ENCODE peak calls at places on chromosomes 5 and 9, in ten cellular contexts. A is NCI-H146, O is cardiac muscle cell, G is tibial artery, X is HT-29, K is NCI-H1092, F is ELF-1, S is AG04449, H is endothelial cell, N is fibroblast of pulmonary artery. Z is an unnamed sample.

GRCh38 chr5:40518511-40518917 is 161.2 kb upstream of the PTGER4 start:
- DNase-seq in F (no peak), S (no peak), H (no peak), X (no peak), K (no peak), A (no peak), G (no peak), O (no peak), N (no peak), Z (no peak)

GRCh38 chr5:79774171-79774854 is 84.7 kb downstream of the CMYA5 start:
- DNase-seq in A (peak; percentile 49), K (no peak), H (peak; percentile 33), F (peak; percentile 80), N (peak; percentile 29), O (peak; percentile 64), S (no peak), G (no peak), X (peak; percentile 55), Z (peak; percentile 50)

GRCh38 chr5:111976705-111977104 is 219.7 kb upstream of the NREP start:
- DNase-seq in O (no peak), S (no peak), K (no peak), F (no peak), A (no peak), X (no peak), G (no peak), H (no peak), N (no peak), Z (no peak)

GRCh38 chr5:177369050-177369912 is 11.6 kb downstream of the RGS14 start:
- DNase-seq in N (peak; percentile 31), S (no peak), H (peak; percentile 57), K (no peak), F (no peak), X (peak; percentile 52), G (no peak), O (peak; percentile 61), A (no peak), Z (peak; percentile 65)

GRCh38 chr9:77663754-77664153 is 15.6 kb upstream of the GNA14 start:
- DNase-seq in H (no peak), S (no peak), N (no peak), G (peak; percentile 27), K (no peak), A (no peak), X (peak; percentile 73), F (peak; percentile 22), O (no peak), Z (no peak)

GRCh38 chr9:123251741-123252140 is 16.6 kb downstream of the STRBP start:
- DNase-seq in H (no peak), K (peak; percentile 44), O (no peak), F (no peak), A (peak; percentile 22), G (no peak), S (no peak), X (no peak), N (no peak), Z (no peak)

GRCh38 chr9:33676746-33677505 is 118.4 kb upstream of the PRSS3 start:
- DNase-seq in N (peak; percentile 8), F (peak; percentile 80), X (no peak), A (peak; percentile 90), H (peak; percentile 35), K (peak; percentile 68), S (no peak), O (peak; percentile 67), G (no peak), Z (peak; percentile 45)

GRCh38 chr5:152218694-152219093 is 186.4 kb downstream of the NMUR2 start:
- DNase-seq in O (no peak), K (no peak), N (no peak), X (no peak), S (no peak), A (no peak), F (no peak), H (no peak), G (no peak), Z (no peak)

GRCh38 chr9:15248596-15248995 is 58.4 kb downstream of the TTC39B start:
- DNase-seq in N (no peak), A (no peak), O (no peak), S (no peak), G (no peak), F (no peak), K (no peak), X (no peak), H (no peak), Z (no peak)

GRCh38 chr5:76152161-76152560 is 69.0 kb downstream of the SV2C start:
- DNase-seq in O (no peak), S (no peak), K (no peak), G (no peak), F (no peak), A (no peak), H (no peak), X (no peak), N (no peak), Z (no peak)

GRCh38 chr5:33891731-33892418 is at the start of gene ADAMTS12:
- DNase-seq in K (no peak), G (no peak), H (peak; percentile 34), F (peak; percentile 77), X (no peak), N (peak; percentile 61), S (no peak), O (peak; percentile 80), A (peak; percentile 18), Z (peak; percentile 44)

GRCh38 chr5:172791291-172791690 is 20.3 kb upstream of the DUSP1 start:
- DNase-seq in O (no peak), G (no peak), N (no peak), K (no peak), H (no peak), S (no peak), X (no peak), F (no peak), A (no peak), Z (no peak)

GRCh38 chr5:72364961-72365360 is 44.8 kb downstream of the PTCD2 start:
- DNase-seq in F (peak; percentile 49), A (no peak), G (no peak), N (no peak), H (no peak), O (no peak), S (no peak), X (no peak), K (no peak), Z (no peak)

GRCh38 chr9:76729980-76730737 is 34.1 kb upstream of the PCA3 start:
- DNase-seq in A (peak; percentile 93), N (no peak), K (peak; percentile 86), G (no peak), F (no peak), X (no peak), H (no peak), O (no peak), S (no peak), Z (no peak)

GRCh38 chr5:132263548-132264261 is 6.2 kb downstream of the PDLIM4 start:
- DNase-seq in F (no peak), S (no peak), X (no peak), A (no peak), O (no peak), N (peak; percentile 69), G (no peak), H (no peak), K (no peak), Z (peak; percentile 8)

GRCh38 chr5:59745422-59745863 is 148.1 kb downstream of the PDE4D start:
- DNase-seq in A (peak; percentile 43), O (no peak), N (peak; percentile 100), F (no peak), S (no peak), K (no peak), H (no peak), X (no peak), G (peak; percentile 56), Z (no peak)

GRCh38 chr9:112868956-112869594 is 21.6 kb downstream of the SLC46A2 start:
- DNase-seq in X (no peak), N (no peak), H (no peak), G (no peak), S (no peak), K (no peak), O (no peak), A (no peak), F (no peak), Z (no peak)

GRCh38 chr5:150780816-150781221 is 2.3 kb downstream of the SMIM3 start:
- DNase-seq in G (no peak), X (no peak), S (no peak), A (no peak), N (peak; percentile 47), H (no peak), O (no peak), K (no peak), F (no peak), Z (no peak)

GRCh38 chr5:73039082-73039481 is 81.3 kb upstream of the TMEM171 start:
- DNase-seq in F (peak; percentile 60), H (no peak), X (no peak), A (peak; percentile 92), S (no peak), G (no peak), N (no peak), K (no peak), O (no peak), Z (no peak)

GRCh38 chr5:132979367-132979935 is 16.0 kb upstream of the AFF4 start:
- DNase-seq in F (no peak), K (no peak), H (no peak), O (no peak), S (no peak), N (peak; percentile 4), A (no peak), G (no peak), X (no peak), Z (no peak)

GRCh38 chr9:13088734-13089427 is 190.6 kb downstream of the MPDZ start:
- DNase-seq in N (peak; percentile 80), X (peak; percentile 75), F (peak; percentile 55), H (peak; percentile 27), S (no peak), A (peak; percentile 83), K (peak; percentile 80), O (peak; percentile 69), G (peak; percentile 25), Z (peak; percentile 78)

GRCh38 chr5:91074615-91075014 is 308.5 kb downstream of the ARRDC3 start:
- DNase-seq in X (no peak), K (no peak), O (no peak), F (no peak), S (peak; percentile 76), G (no peak), A (no peak), N (peak; percentile 89), H (no peak), Z (no peak)